ENCODE peak calls at places on chromosomes 4 and X, in four cellular contexts. X is brain microvascular endothelial cell, J is GM23248, O is adipocyte. Q is an unnamed sample.

GRCh38 chr4:99383833-99384392 is 31.4 kb upstream of the ADH1C start:
- DNase-seq in X (no peak), J (peak), O (peak), Q (peak)

GRCh38 chr4:132123870-132124623 is 1025.0 kb upstream of the PCDH10 start:
- DNase-seq in X (no peak), J (no peak), O (no peak), Q (peak)

GRCh38 chr4:53676402-53676871 is 85.2 kb upstream of the LNX1 start:
- DNase-seq in X (no peak), J (peak), O (peak), Q (peak)

GRCh38 chrX:119477812-119478232 is 9.6 kb downstream of the SLC25A5 start:
- DNase-seq in X (peak), J (peak), O (peak), Q (peak)

GRCh38 chr4:95426455-95426854 is 122.3 kb downstream of the UNC5C start:
- DNase-seq in X (no peak), J (no peak), O (no peak), Q (no peak)

GRCh38 chr4:107552306-107552705 is 167.7 kb downstream of the PAPSS1 start:
- DNase-seq in X (no peak), J (peak), O (no peak), Q (no peak)

GRCh38 chrX:133868687-133869086 is 116.7 kb downstream of the GPC3 start:
- DNase-seq in X (no peak), J (no peak), O (no peak), Q (no peak)

GRCh38 chr4:143531368-143531767 is 17.9 kb downstream of the SMARCA5 start:
- DNase-seq in X (no peak), J (peak), O (peak), Q (peak)

GRCh38 chrX:41333744-41333993 is 293 bp upstream of the DDX3X start:
- DNase-seq in X (peak), J (peak), O (peak), Q (peak)

GRCh38 chr4:577499-578450 is 1.7 kb upstream of the TMEM271 start:
- DNase-seq in X (no peak), J (peak), O (peak), Q (peak)

GRCh38 chrX:129663171-129663570 is 8.4 kb upstream of the APLN start:
- DNase-seq in X (peak), J (no peak), O (no peak), Q (peak)

DNA sequence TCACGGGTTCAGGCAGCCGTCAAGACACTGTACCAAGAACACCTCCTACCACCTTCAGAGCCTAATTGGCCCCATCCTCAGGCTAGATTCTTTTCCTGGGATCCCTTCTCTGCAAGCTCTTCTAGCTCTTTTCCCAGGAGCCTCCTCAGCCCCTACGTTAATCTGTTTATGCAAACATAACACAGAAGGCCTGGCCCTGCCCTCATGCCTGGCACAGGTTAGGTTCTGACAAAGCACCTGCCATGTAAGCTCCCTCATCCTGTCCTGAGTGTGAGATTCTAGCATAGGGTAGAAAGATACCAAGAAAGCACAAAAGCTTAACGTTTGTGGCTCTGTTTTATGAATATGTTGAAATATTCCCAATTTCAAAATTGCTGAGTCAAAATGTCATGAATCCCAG is 93.6 kb downstream of the IRF2 start:
- DNase-seq in X (no peak), J (no peak), O (no peak), Q (no peak)
- H3K4me3 ChIP-seq in X (no peak), J (no peak), O (no peak), Q (no peak)

GRCh38 chr4:8101213-8101781 is 57.3 kb downstream of the ABLIM2 start:
- DNase-seq in X (no peak), J (peak), O (peak), Q (peak)
- H3K4me3 ChIP-seq in X (no peak), J (no peak), O (no peak), Q (no peak)

GRCh38 chr4:40199999-40200880 is 3.4 kb downstream of the RHOH start:
- DNase-seq in X (no peak), J (no peak), O (no peak), Q (peak)

GRCh38 chr4:40199179-40199670 is 2.4 kb downstream of the RHOH start:
- DNase-seq in X (no peak), J (no peak), O (no peak), Q (no peak)

GRCh38 chr4:40201898-40202297 is 5.1 kb downstream of the RHOH start:
- DNase-seq in X (no peak), J (no peak), O (no peak), Q (no peak)

GRCh38 chr4:40202474-40202873 is 5.6 kb downstream of the RHOH start:
- DNase-seq in X (no peak), J (no peak), O (no peak), Q (no peak)

GRCh38 chr4:40200881-40201797 is 4.3 kb downstream of the RHOH start:
- DNase-seq in X (no peak), J (no peak), O (peak), Q (peak)
- H3K4me3 ChIP-seq in X (no peak), J (no peak), O (no peak), Q (no peak)

GRCh38 chr4:25379591-25379990 is 2.5 kb downstream of the ANAPC4 start:
- DNase-seq in X (no peak), J (no peak), O (no peak), Q (no peak)

GRCh38 chr4:25376754-25377571 is at the start of gene ANAPC4:
- DNase-seq in X (peak), J (peak), O (peak), Q (peak)

GRCh38 chr4:25377572-25377882 is 464 bp downstream of the ANAPC4 start:
- DNase-seq in X (no peak), J (no peak), O (peak), Q (no peak)

DNA sequence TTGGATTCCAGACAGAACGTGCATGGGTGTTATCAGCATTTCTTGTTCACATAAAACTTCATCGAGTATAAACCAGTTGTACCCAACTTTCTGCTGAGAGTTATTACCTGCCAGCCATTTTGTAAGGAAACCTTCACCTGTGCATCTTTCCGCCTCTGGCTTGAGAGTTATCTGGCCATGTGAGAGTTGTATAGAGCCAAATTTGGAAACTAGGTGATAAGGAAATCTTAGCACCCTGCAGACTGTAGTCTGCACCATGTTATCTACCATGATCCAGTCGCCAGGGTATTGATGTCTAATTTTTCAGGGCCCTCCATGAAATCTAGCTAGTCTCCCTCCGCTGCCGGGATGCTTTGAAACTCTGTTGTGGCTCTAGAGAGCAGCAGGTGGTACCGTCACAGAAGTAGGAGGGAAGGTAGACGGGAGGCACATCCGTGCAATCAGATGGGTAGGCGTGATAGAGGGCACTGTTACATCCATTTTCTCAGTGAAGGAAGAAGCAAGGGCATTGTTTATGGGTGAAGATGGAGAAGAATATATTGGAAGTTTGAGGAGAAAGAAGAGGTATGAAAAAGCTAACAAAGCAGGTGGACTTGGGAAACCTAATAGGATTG is 1.2 kb downstream of the ANAPC4 start:
- DNase-seq in X (no peak), J (no peak), O (no peak), Q (no peak)
- H3K4me3 ChIP-seq in X (peak), J (peak), O (peak), Q (peak)

GRCh38 chr4:4853371-4853823 is 6.1 kb upstream of the MSX1 start:
- DNase-seq in X (no peak), J (peak), O (no peak), Q (no peak)
- H3K4me3 ChIP-seq in X (peak), J (peak), O (peak), Q (peak)

GRCh38 chr4:128904821-128905220 is 95.3 kb downstream of the JADE1 start:
- DNase-seq in X (no peak), J (no peak), O (no peak), Q (no peak)
- H3K4me3 ChIP-seq in X (no peak), J (no peak), O (no peak), Q (no peak)

DNA sequence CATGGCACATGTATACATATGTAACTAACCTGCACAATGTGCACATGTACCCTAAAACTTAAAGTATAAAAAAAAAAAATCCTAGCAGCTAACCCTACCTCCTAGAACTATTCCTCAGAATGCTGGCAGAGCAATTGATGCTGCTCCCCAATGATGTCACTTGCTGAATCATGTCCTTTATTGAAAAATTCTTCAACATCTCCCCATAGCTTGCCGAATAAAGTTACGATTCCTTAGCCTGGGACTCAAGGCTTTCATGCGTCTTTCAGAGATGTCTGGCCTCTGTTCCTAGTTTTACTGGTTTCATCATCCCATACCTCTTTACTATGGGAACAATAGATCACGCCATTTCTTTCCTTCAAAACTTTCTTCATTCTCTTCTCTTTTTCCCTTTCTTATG is 174.7 kb upstream of the FAT1 start:
- DNase-seq in X (no peak), J (no peak), O (no peak), Q (no peak)
- H3K4me3 ChIP-seq in X (no peak), J (no peak), O (no peak), Q (no peak)

GRCh38 chr4:3481113-3481531 is 18.0 kb downstream of the DOK7 start:
- DNase-seq in X (no peak), J (no peak), O (no peak), Q (no peak)
- H3K4me3 ChIP-seq in X (no peak), J (no peak), O (no peak), Q (no peak)